ENCODE peak calls at places on chromosome 5, in five cellular contexts. One of them, this sample, is unnamed.
A peak's percentile ranks its signal among the peaks of the same experiment; 100 is the strongest.

GRCh38 chr5:135535820-135536801 is at the start of gene NEUROG1:
- DNase-seq in NCI-H774: peak; percentile 9
- DNase-seq in retina: peak; percentile 87
- DNase-seq in stimulated activated CD4-positive, alpha-beta T cell treated with anti-CD3 and anti-CD28 coated beads, Interleukin-4, amount 100 ng/mL, for 24 hours: no peak
- DNase-seq in H4: no peak
- DNase-seq in this sample: no peak

GRCh38 chr5:33401482-33402390 is 39.0 kb upstream of the TARS1 start:
- DNase-seq in NCI-H774: no peak
- DNase-seq in retina: peak; percentile 62
- DNase-seq in stimulated activated CD4-positive, alpha-beta T cell treated with anti-CD3 and anti-CD28 coated beads, Interleukin-4, amount 100 ng/mL, for 24 hours: no peak
- DNase-seq in H4: peak; percentile 18
- DNase-seq in this sample: no peak

GRCh38 chr5:174424219-174425053 is 299.9 kb upstream of the MSX2 start:
- DNase-seq in NCI-H774: no peak
- DNase-seq in retina: no peak
- DNase-seq in stimulated activated CD4-positive, alpha-beta T cell treated with anti-CD3 and anti-CD28 coated beads, Interleukin-4, amount 100 ng/mL, for 24 hours: no peak
- DNase-seq in H4: no peak
- DNase-seq in this sample: no peak

GRCh38 chr5:79873216-79873615 is 117.8 kb downstream of the MTX3 start:
- DNase-seq in NCI-H774: no peak
- DNase-seq in retina: no peak
- DNase-seq in stimulated activated CD4-positive, alpha-beta T cell treated with anti-CD3 and anti-CD28 coated beads, Interleukin-4, amount 100 ng/mL, for 24 hours: no peak
- DNase-seq in H4: no peak
- DNase-seq in this sample: no peak

GRCh38 chr5:170201311-170201710 is 31.5 kb upstream of the C5orf58 start:
- DNase-seq in NCI-H774: no peak
- DNase-seq in retina: no peak
- DNase-seq in stimulated activated CD4-positive, alpha-beta T cell treated with anti-CD3 and anti-CD28 coated beads, Interleukin-4, amount 100 ng/mL, for 24 hours: no peak
- DNase-seq in H4: no peak
- DNase-seq in this sample: no peak

GRCh38 chr5:113447651-113448050 is 12.9 kb upstream of the TSSK1B start:
- DNase-seq in NCI-H774: no peak
- DNase-seq in retina: peak; percentile 51
- DNase-seq in stimulated activated CD4-positive, alpha-beta T cell treated with anti-CD3 and anti-CD28 coated beads, Interleukin-4, amount 100 ng/mL, for 24 hours: no peak
- DNase-seq in H4: no peak
- DNase-seq in this sample: no peak

GRCh38 chr5:32030226-32030625 is 143.9 kb downstream of the GOLPH3 start:
- DNase-seq in NCI-H774: no peak
- DNase-seq in retina: no peak
- DNase-seq in stimulated activated CD4-positive, alpha-beta T cell treated with anti-CD3 and anti-CD28 coated beads, Interleukin-4, amount 100 ng/mL, for 24 hours: no peak
- DNase-seq in H4: no peak
- DNase-seq in this sample: no peak

GRCh38 chr5:4857761-4858160 is 282.4 kb upstream of the ADAMTS16 start:
- DNase-seq in NCI-H774: no peak
- DNase-seq in retina: no peak
- DNase-seq in stimulated activated CD4-positive, alpha-beta T cell treated with anti-CD3 and anti-CD28 coated beads, Interleukin-4, amount 100 ng/mL, for 24 hours: no peak
- DNase-seq in H4: peak; percentile 50
- DNase-seq in this sample: no peak

GRCh38 chr5:141692919-141693848 is 11.2 kb upstream of the ARAP3 start:
- DNase-seq in NCI-H774: no peak
- DNase-seq in retina: no peak
- DNase-seq in stimulated activated CD4-positive, alpha-beta T cell treated with anti-CD3 and anti-CD28 coated beads, Interleukin-4, amount 100 ng/mL, for 24 hours: peak; percentile 88
- DNase-seq in H4: no peak
- DNase-seq in this sample: no peak

GRCh38 chr5:93454896-93455295 is 126.1 kb downstream of the NR2F1-AS1 start:
- DNase-seq in NCI-H774: no peak
- DNase-seq in retina: no peak
- DNase-seq in stimulated activated CD4-positive, alpha-beta T cell treated with anti-CD3 and anti-CD28 coated beads, Interleukin-4, amount 100 ng/mL, for 24 hours: no peak
- DNase-seq in H4: no peak
- DNase-seq in this sample: no peak

GRCh38 chr5:429453-430188 is 13.4 kb upstream of the EXOC3 start:
- DNase-seq in NCI-H774: no peak
- DNase-seq in retina: no peak
- DNase-seq in stimulated activated CD4-positive, alpha-beta T cell treated with anti-CD3 and anti-CD28 coated beads, Interleukin-4, amount 100 ng/mL, for 24 hours: no peak
- DNase-seq in H4: no peak
- DNase-seq in this sample: peak; percentile 70

GRCh38 chr5:142863856-142864255 is 93.7 kb downstream of the ARHGAP26 start:
- DNase-seq in NCI-H774: no peak
- DNase-seq in retina: no peak
- DNase-seq in stimulated activated CD4-positive, alpha-beta T cell treated with anti-CD3 and anti-CD28 coated beads, Interleukin-4, amount 100 ng/mL, for 24 hours: no peak
- DNase-seq in H4: no peak
- DNase-seq in this sample: no peak

GRCh38 chr5:118115791-118116190 is 872.6 kb downstream of the DTWD2 start:
- DNase-seq in NCI-H774: no peak
- DNase-seq in retina: no peak
- DNase-seq in stimulated activated CD4-positive, alpha-beta T cell treated with anti-CD3 and anti-CD28 coated beads, Interleukin-4, amount 100 ng/mL, for 24 hours: no peak
- DNase-seq in H4: peak; percentile 52
- DNase-seq in this sample: no peak

GRCh38 chr5:37553720-37554402 is 174.7 kb downstream of the WDR70 start:
- DNase-seq in NCI-H774: no peak
- DNase-seq in retina: no peak
- DNase-seq in stimulated activated CD4-positive, alpha-beta T cell treated with anti-CD3 and anti-CD28 coated beads, Interleukin-4, amount 100 ng/mL, for 24 hours: no peak
- DNase-seq in H4: peak; percentile 15
- DNase-seq in this sample: no peak

GRCh38 chr5:132098151-132098594 is 24.6 kb downstream of the CSF2 start:
- DNase-seq in NCI-H774: no peak
- DNase-seq in retina: no peak
- DNase-seq in stimulated activated CD4-positive, alpha-beta T cell treated with anti-CD3 and anti-CD28 coated beads, Interleukin-4, amount 100 ng/mL, for 24 hours: peak; percentile 57
- DNase-seq in H4: no peak
- DNase-seq in this sample: no peak

GRCh38 chr5:85484982-85485574 is 1100.4 kb upstream of the EDIL3 start:
- DNase-seq in NCI-H774: no peak
- DNase-seq in retina: no peak
- DNase-seq in stimulated activated CD4-positive, alpha-beta T cell treated with anti-CD3 and anti-CD28 coated beads, Interleukin-4, amount 100 ng/mL, for 24 hours: no peak
- DNase-seq in H4: no peak
- DNase-seq in this sample: no peak

GRCh38 chr5:33936381-33937016 is at the start of gene RXFP3:
- DNase-seq in NCI-H774: peak; percentile 44
- DNase-seq in retina: peak; percentile 77
- DNase-seq in stimulated activated CD4-positive, alpha-beta T cell treated with anti-CD3 and anti-CD28 coated beads, Interleukin-4, amount 100 ng/mL, for 24 hours: no peak
- DNase-seq in H4: no peak
- DNase-seq in this sample: no peak

GRCh38 chr5:90983148-90983547 is 400.0 kb downstream of the ARRDC3 start:
- DNase-seq in NCI-H774: no peak
- DNase-seq in retina: no peak
- DNase-seq in stimulated activated CD4-positive, alpha-beta T cell treated with anti-CD3 and anti-CD28 coated beads, Interleukin-4, amount 100 ng/mL, for 24 hours: no peak
- DNase-seq in H4: peak; percentile 82
- DNase-seq in this sample: no peak

GRCh38 chr5:14268236-14268701 is 125.1 kb downstream of the TRIO start:
- DNase-seq in NCI-H774: no peak
- DNase-seq in retina: no peak
- DNase-seq in stimulated activated CD4-positive, alpha-beta T cell treated with anti-CD3 and anti-CD28 coated beads, Interleukin-4, amount 100 ng/mL, for 24 hours: no peak
- DNase-seq in H4: peak; percentile 81
- DNase-seq in this sample: no peak

GRCh38 chr5:179558912-179559279 is 8.5 kb downstream of the RUFY1 start:
- DNase-seq in NCI-H774: peak; percentile 68
- DNase-seq in retina: no peak
- DNase-seq in stimulated activated CD4-positive, alpha-beta T cell treated with anti-CD3 and anti-CD28 coated beads, Interleukin-4, amount 100 ng/mL, for 24 hours: peak; percentile 11
- DNase-seq in H4: no peak
- DNase-seq in this sample: no peak

GRCh38 chr5:157750320-157750719 is 6.8 kb downstream of the LSM11 start:
- DNase-seq in NCI-H774: no peak
- DNase-seq in retina: no peak
- DNase-seq in stimulated activated CD4-positive, alpha-beta T cell treated with anti-CD3 and anti-CD28 coated beads, Interleukin-4, amount 100 ng/mL, for 24 hours: no peak
- DNase-seq in H4: no peak
- DNase-seq in this sample: no peak

GRCh38 chr5:10682801-10683525 is 78.1 kb downstream of the DAP start:
- DNase-seq in NCI-H774: no peak
- DNase-seq in retina: no peak
- DNase-seq in stimulated activated CD4-positive, alpha-beta T cell treated with anti-CD3 and anti-CD28 coated beads, Interleukin-4, amount 100 ng/mL, for 24 hours: no peak
- DNase-seq in H4: no peak
- DNase-seq in this sample: no peak

GRCh38 chr5:75532190-75532589 is 20.5 kb downstream of the POLK start:
- DNase-seq in NCI-H774: no peak
- DNase-seq in retina: no peak
- DNase-seq in stimulated activated CD4-positive, alpha-beta T cell treated with anti-CD3 and anti-CD28 coated beads, Interleukin-4, amount 100 ng/mL, for 24 hours: no peak
- DNase-seq in H4: no peak
- DNase-seq in this sample: no peak

GRCh38 chr5:443239-444151 is 519 bp downstream of the EXOC3 start:
- DNase-seq in NCI-H774: peak; percentile 55
- DNase-seq in retina: peak; percentile 20
- DNase-seq in stimulated activated CD4-positive, alpha-beta T cell treated with anti-CD3 and anti-CD28 coated beads, Interleukin-4, amount 100 ng/mL, for 24 hours: peak; percentile 48
- DNase-seq in H4: no peak
- DNase-seq in this sample: no peak

GRCh38 chr5:150070821-150071220 is 15.5 kb downstream of the CSF1R start:
- DNase-seq in NCI-H774: no peak
- DNase-seq in retina: no peak
- DNase-seq in stimulated activated CD4-positive, alpha-beta T cell treated with anti-CD3 and anti-CD28 coated beads, Interleukin-4, amount 100 ng/mL, for 24 hours: no peak
- DNase-seq in H4: no peak
- DNase-seq in this sample: no peak

GRCh38 chr5:2136728-2137333 is 254.1 kb upstream of the IRX4 start:
- DNase-seq in NCI-H774: no peak
- DNase-seq in retina: no peak
- DNase-seq in stimulated activated CD4-positive, alpha-beta T cell treated with anti-CD3 and anti-CD28 coated beads, Interleukin-4, amount 100 ng/mL, for 24 hours: no peak
- DNase-seq in H4: no peak
- DNase-seq in this sample: no peak

GRCh38 chr5:93603191-93603590 is 20.2 kb downstream of the NR2F1 start:
- DNase-seq in NCI-H774: no peak
- DNase-seq in retina: peak; percentile 33
- DNase-seq in stimulated activated CD4-positive, alpha-beta T cell treated with anti-CD3 and anti-CD28 coated beads, Interleukin-4, amount 100 ng/mL, for 24 hours: no peak
- DNase-seq in H4: no peak
- DNase-seq in this sample: no peak

GRCh38 chr5:135900276-135900675 is 4.6 kb upstream of the IL9 start:
- DNase-seq in NCI-H774: no peak
- DNase-seq in retina: no peak
- DNase-seq in stimulated activated CD4-positive, alpha-beta T cell treated with anti-CD3 and anti-CD28 coated beads, Interleukin-4, amount 100 ng/mL, for 24 hours: no peak
- DNase-seq in H4: no peak
- DNase-seq in this sample: no peak

GRCh38 chr5:142017832-142018427 is 5.1 kb upstream of the GNPDA1 start:
- DNase-seq in NCI-H774: no peak
- DNase-seq in retina: no peak
- DNase-seq in stimulated activated CD4-positive, alpha-beta T cell treated with anti-CD3 and anti-CD28 coated beads, Interleukin-4, amount 100 ng/mL, for 24 hours: peak; percentile 14
- DNase-seq in H4: peak; percentile 74
- DNase-seq in this sample: no peak

GRCh38 chr5:95731571-95732554 is 727 bp downstream of the RHOBTB3 start:
- DNase-seq in NCI-H774: peak; percentile 56
- DNase-seq in retina: peak; percentile 89
- DNase-seq in stimulated activated CD4-positive, alpha-beta T cell treated with anti-CD3 and anti-CD28 coated beads, Interleukin-4, amount 100 ng/mL, for 24 hours: peak; percentile 25
- DNase-seq in H4: peak; percentile 41
- DNase-seq in this sample: no peak

GRCh38 chr5:124876564-124876963 is 130.1 kb upstream of the ZNF608 start:
- DNase-seq in NCI-H774: no peak
- DNase-seq in retina: no peak
- DNase-seq in stimulated activated CD4-positive, alpha-beta T cell treated with anti-CD3 and anti-CD28 coated beads, Interleukin-4, amount 100 ng/mL, for 24 hours: no peak
- DNase-seq in H4: no peak
- DNase-seq in this sample: no peak

GRCh38 chr5:124697482-124697881 is 49.0 kb downstream of the ZNF608 start:
- DNase-seq in NCI-H774: no peak
- DNase-seq in retina: no peak
- DNase-seq in stimulated activated CD4-positive, alpha-beta T cell treated with anti-CD3 and anti-CD28 coated beads, Interleukin-4, amount 100 ng/mL, for 24 hours: no peak
- DNase-seq in H4: no peak
- DNase-seq in this sample: no peak

GRCh38 chr5:168132186-168132585 is 159.3 kb upstream of the WWC1 start:
- DNase-seq in NCI-H774: no peak
- DNase-seq in retina: no peak
- DNase-seq in stimulated activated CD4-positive, alpha-beta T cell treated with anti-CD3 and anti-CD28 coated beads, Interleukin-4, amount 100 ng/mL, for 24 hours: no peak
- DNase-seq in H4: no peak
- DNase-seq in this sample: no peak

GRCh38 chr5:66002415-66002814 is 76.0 kb downstream of the ERBIN start:
- DNase-seq in NCI-H774: no peak
- DNase-seq in retina: no peak
- DNase-seq in stimulated activated CD4-positive, alpha-beta T cell treated with anti-CD3 and anti-CD28 coated beads, Interleukin-4, amount 100 ng/mL, for 24 hours: no peak
- DNase-seq in H4: no peak
- DNase-seq in this sample: no peak

GRCh38 chr5:122078116-122078865 is at the start of gene LOX:
- DNase-seq in NCI-H774: peak; percentile 24
- DNase-seq in retina: no peak
- DNase-seq in stimulated activated CD4-positive, alpha-beta T cell treated with anti-CD3 and anti-CD28 coated beads, Interleukin-4, amount 100 ng/mL, for 24 hours: no peak
- DNase-seq in H4: peak; percentile 89
- DNase-seq in this sample: peak; percentile 94

GRCh38 chr5:159290741-159291140 is 27.7 kb downstream of the UBLCP1 start:
- DNase-seq in NCI-H774: no peak
- DNase-seq in retina: no peak
- DNase-seq in stimulated activated CD4-positive, alpha-beta T cell treated with anti-CD3 and anti-CD28 coated beads, Interleukin-4, amount 100 ng/mL, for 24 hours: no peak
- DNase-seq in H4: no peak
- DNase-seq in this sample: no peak